ENCODE peak calls at places on chromosomes 6 and 20, in ten cellular contexts. One of them, this sample, is unnamed.

GRCh38 chr20:63346131-63347080 is 14.7 kb downstream of the CHRNA4 start:
- DNase-seq in T-helper 22 cell: no peak
- DNase-seq in EL: no peak
- DNase-seq in T-helper 2 cell: no peak
- DNase-seq in small intestine: no peak
- DNase-seq in nephron progenitor cell: no peak
- DNase-seq in foreskin fibroblast: no peak
- DNase-seq in HuH-7: no peak
- DNase-seq in C1 segment of cervical spinal cord: no peak
- DNase-seq in iris pigment epithelial cell: no peak
- DNase-seq in this sample: no peak

GRCh38 chr6:27474172-27474465 is 1.2 kb upstream of the ZNF184 start:
- DNase-seq in T-helper 22 cell: no peak
- DNase-seq in EL: no peak
- DNase-seq in T-helper 2 cell: no peak
- DNase-seq in small intestine: no peak
- DNase-seq in nephron progenitor cell: no peak
- DNase-seq in foreskin fibroblast: no peak
- DNase-seq in HuH-7: no peak
- DNase-seq in C1 segment of cervical spinal cord: no peak
- DNase-seq in iris pigment epithelial cell: no peak
- DNase-seq in this sample: no peak

GRCh38 chr20:13286600-13286999 is 65.5 kb downstream of the ISM1 start:
- DNase-seq in T-helper 22 cell: no peak
- DNase-seq in EL: no peak
- DNase-seq in T-helper 2 cell: no peak
- DNase-seq in small intestine: no peak
- DNase-seq in nephron progenitor cell: no peak
- DNase-seq in foreskin fibroblast: no peak
- DNase-seq in HuH-7: no peak
- DNase-seq in C1 segment of cervical spinal cord: no peak
- DNase-seq in iris pigment epithelial cell: no peak
- DNase-seq in this sample: no peak

GRCh38 chr6:4860387-4860786 is 84.2 kb downstream of the CDYL start:
- DNase-seq in T-helper 22 cell: no peak
- DNase-seq in EL: no peak
- DNase-seq in T-helper 2 cell: no peak
- DNase-seq in small intestine: no peak
- DNase-seq in nephron progenitor cell: no peak
- DNase-seq in foreskin fibroblast: no peak
- DNase-seq in HuH-7: no peak
- DNase-seq in C1 segment of cervical spinal cord: no peak
- DNase-seq in iris pigment epithelial cell: no peak
- DNase-seq in this sample: no peak

GRCh38 chr20:32206383-32207210 is 946 bp downstream of the PLAGL2 start:
- DNase-seq in T-helper 22 cell: no peak
- DNase-seq in EL: no peak
- DNase-seq in T-helper 2 cell: no peak
- DNase-seq in small intestine: peak
- DNase-seq in nephron progenitor cell: no peak
- DNase-seq in foreskin fibroblast: no peak
- DNase-seq in HuH-7: no peak
- DNase-seq in C1 segment of cervical spinal cord: no peak
- DNase-seq in iris pigment epithelial cell: no peak
- DNase-seq in this sample: no peak

GRCh38 chr6:100599088-100599770 is 134.5 kb upstream of the SIM1 start:
- DNase-seq in T-helper 22 cell: no peak
- DNase-seq in EL: no peak
- DNase-seq in T-helper 2 cell: no peak
- DNase-seq in small intestine: no peak
- DNase-seq in nephron progenitor cell: no peak
- DNase-seq in foreskin fibroblast: no peak
- DNase-seq in HuH-7: no peak
- DNase-seq in C1 segment of cervical spinal cord: no peak
- DNase-seq in iris pigment epithelial cell: no peak
- DNase-seq in this sample: no peak

GRCh38 chr6:44428682-44429081 is 41.2 kb downstream of the CDC5L start:
- DNase-seq in T-helper 22 cell: no peak
- DNase-seq in EL: peak
- DNase-seq in T-helper 2 cell: no peak
- DNase-seq in small intestine: no peak
- DNase-seq in nephron progenitor cell: no peak
- DNase-seq in foreskin fibroblast: peak
- DNase-seq in HuH-7: no peak
- DNase-seq in C1 segment of cervical spinal cord: no peak
- DNase-seq in iris pigment epithelial cell: no peak
- DNase-seq in this sample: no peak

GRCh38 chr6:146709036-146709622 is 110.4 kb downstream of the ADGB start:
- DNase-seq in T-helper 22 cell: no peak
- DNase-seq in EL: peak
- DNase-seq in T-helper 2 cell: no peak
- DNase-seq in small intestine: no peak
- DNase-seq in nephron progenitor cell: no peak
- DNase-seq in foreskin fibroblast: no peak
- DNase-seq in HuH-7: no peak
- DNase-seq in C1 segment of cervical spinal cord: no peak
- DNase-seq in iris pigment epithelial cell: no peak
- DNase-seq in this sample: no peak

GRCh38 chr6:116115781-116116180 is 10.2 kb downstream of the COL10A1 start:
- DNase-seq in T-helper 22 cell: no peak
- DNase-seq in EL: peak
- DNase-seq in T-helper 2 cell: no peak
- DNase-seq in small intestine: no peak
- DNase-seq in nephron progenitor cell: no peak
- DNase-seq in foreskin fibroblast: peak
- DNase-seq in HuH-7: no peak
- DNase-seq in C1 segment of cervical spinal cord: no peak
- DNase-seq in iris pigment epithelial cell: no peak
- DNase-seq in this sample: no peak

GRCh38 chr20:58698741-58699141 is 6.1 kb downstream of the NPEPL1 start:
- DNase-seq in T-helper 22 cell: no peak
- DNase-seq in EL: no peak
- DNase-seq in T-helper 2 cell: no peak
- DNase-seq in small intestine: no peak
- DNase-seq in nephron progenitor cell: no peak
- DNase-seq in foreskin fibroblast: no peak
- DNase-seq in HuH-7: no peak
- DNase-seq in C1 segment of cervical spinal cord: no peak
- DNase-seq in iris pigment epithelial cell: no peak
- DNase-seq in this sample: no peak

GRCh38 chr6:43009124-43009523 is 4.6 kb downstream of the MEA1 start:
- DNase-seq in T-helper 22 cell: no peak
- DNase-seq in EL: peak
- DNase-seq in T-helper 2 cell: no peak
- DNase-seq in small intestine: peak
- DNase-seq in nephron progenitor cell: peak
- DNase-seq in foreskin fibroblast: peak
- DNase-seq in HuH-7: peak
- DNase-seq in C1 segment of cervical spinal cord: no peak
- DNase-seq in iris pigment epithelial cell: peak
- DNase-seq in this sample: no peak

GRCh38 chr6:163679012-163679660 is 264.6 kb downstream of the QKI start:
- DNase-seq in T-helper 22 cell: no peak
- DNase-seq in EL: no peak
- DNase-seq in T-helper 2 cell: no peak
- DNase-seq in small intestine: no peak
- DNase-seq in nephron progenitor cell: no peak
- DNase-seq in foreskin fibroblast: no peak
- DNase-seq in HuH-7: no peak
- DNase-seq in C1 segment of cervical spinal cord: no peak
- DNase-seq in iris pigment epithelial cell: no peak
- DNase-seq in this sample: no peak

GRCh38 chr6:116096979-116097816 is 3.5 kb upstream of the NT5DC1 start:
- DNase-seq in T-helper 22 cell: no peak
- DNase-seq in EL: peak
- DNase-seq in T-helper 2 cell: no peak
- DNase-seq in small intestine: peak
- DNase-seq in nephron progenitor cell: no peak
- DNase-seq in foreskin fibroblast: peak
- DNase-seq in HuH-7: no peak
- DNase-seq in C1 segment of cervical spinal cord: no peak
- DNase-seq in iris pigment epithelial cell: peak
- DNase-seq in this sample: no peak

GRCh38 chr6:44339301-44339700 is 3.1 kb upstream of the SPATS1 start:
- DNase-seq in T-helper 22 cell: no peak
- DNase-seq in EL: no peak
- DNase-seq in T-helper 2 cell: no peak
- DNase-seq in small intestine: no peak
- DNase-seq in nephron progenitor cell: no peak
- DNase-seq in foreskin fibroblast: no peak
- DNase-seq in HuH-7: no peak
- DNase-seq in C1 segment of cervical spinal cord: no peak
- DNase-seq in iris pigment epithelial cell: no peak
- DNase-seq in this sample: no peak

GRCh38 chr6:120764312-120764711 is 570.0 kb downstream of the TBC1D32 start:
- DNase-seq in T-helper 22 cell: no peak
- DNase-seq in EL: no peak
- DNase-seq in T-helper 2 cell: no peak
- DNase-seq in small intestine: no peak
- DNase-seq in nephron progenitor cell: no peak
- DNase-seq in foreskin fibroblast: no peak
- DNase-seq in HuH-7: no peak
- DNase-seq in C1 segment of cervical spinal cord: no peak
- DNase-seq in iris pigment epithelial cell: no peak
- DNase-seq in this sample: no peak

GRCh38 chr6:42100029-42100901 is 42.2 kb downstream of the C6orf132 start:
- DNase-seq in T-helper 22 cell: no peak
- DNase-seq in EL: peak
- DNase-seq in T-helper 2 cell: no peak
- DNase-seq in small intestine: peak
- DNase-seq in nephron progenitor cell: no peak
- DNase-seq in foreskin fibroblast: peak
- DNase-seq in HuH-7: no peak
- DNase-seq in C1 segment of cervical spinal cord: no peak
- DNase-seq in iris pigment epithelial cell: peak
- DNase-seq in this sample: no peak

GRCh38 chr6:107626645-107627044 is 136.7 kb downstream of the SOBP start:
- DNase-seq in T-helper 22 cell: no peak
- DNase-seq in EL: no peak
- DNase-seq in T-helper 2 cell: no peak
- DNase-seq in small intestine: no peak
- DNase-seq in nephron progenitor cell: no peak
- DNase-seq in foreskin fibroblast: no peak
- DNase-seq in HuH-7: no peak
- DNase-seq in C1 segment of cervical spinal cord: no peak
- DNase-seq in iris pigment epithelial cell: no peak
- DNase-seq in this sample: no peak

GRCh38 chr20:50838707-50839385 is 44.0 kb downstream of the BCAS4 start:
- DNase-seq in T-helper 22 cell: no peak
- DNase-seq in EL: no peak
- DNase-seq in T-helper 2 cell: no peak
- DNase-seq in small intestine: no peak
- DNase-seq in nephron progenitor cell: no peak
- DNase-seq in foreskin fibroblast: no peak
- DNase-seq in HuH-7: no peak
- DNase-seq in C1 segment of cervical spinal cord: no peak
- DNase-seq in iris pigment epithelial cell: no peak
- DNase-seq in this sample: no peak

GRCh38 chr6:26550250-26550993 is 12.3 kb downstream of the HMGN4 start:
- DNase-seq in T-helper 22 cell: peak
- DNase-seq in EL: peak
- DNase-seq in T-helper 2 cell: peak
- DNase-seq in small intestine: peak
- DNase-seq in nephron progenitor cell: peak
- DNase-seq in foreskin fibroblast: peak
- DNase-seq in HuH-7: no peak
- DNase-seq in C1 segment of cervical spinal cord: no peak
- DNase-seq in iris pigment epithelial cell: peak
- DNase-seq in this sample: peak

GRCh38 chr6:4776493-4776966 is 326 bp downstream of the CDYL start:
- DNase-seq in T-helper 22 cell: peak
- DNase-seq in EL: no peak
- DNase-seq in T-helper 2 cell: peak
- DNase-seq in small intestine: peak
- DNase-seq in nephron progenitor cell: peak
- DNase-seq in foreskin fibroblast: no peak
- DNase-seq in HuH-7: no peak
- DNase-seq in C1 segment of cervical spinal cord: no peak
- DNase-seq in iris pigment epithelial cell: peak
- DNase-seq in this sample: peak

GRCh38 chr20:52731086-52731485 is 241.1 kb upstream of the TSHZ2 start:
- DNase-seq in T-helper 22 cell: no peak
- DNase-seq in EL: no peak
- DNase-seq in T-helper 2 cell: no peak
- DNase-seq in small intestine: no peak
- DNase-seq in nephron progenitor cell: no peak
- DNase-seq in foreskin fibroblast: no peak
- DNase-seq in HuH-7: no peak
- DNase-seq in C1 segment of cervical spinal cord: no peak
- DNase-seq in iris pigment epithelial cell: no peak
- DNase-seq in this sample: no peak

GRCh38 chr6:5125152-5126006 is 40.2 kb downstream of the PPP1R3G start:
- DNase-seq in T-helper 22 cell: no peak
- DNase-seq in EL: peak
- DNase-seq in T-helper 2 cell: no peak
- DNase-seq in small intestine: no peak
- DNase-seq in nephron progenitor cell: no peak
- DNase-seq in foreskin fibroblast: peak
- DNase-seq in HuH-7: no peak
- DNase-seq in C1 segment of cervical spinal cord: no peak
- DNase-seq in iris pigment epithelial cell: peak
- DNase-seq in this sample: no peak

GRCh38 chr6:163180874-163181541 is 233.5 kb upstream of the QKI start:
- DNase-seq in T-helper 22 cell: no peak
- DNase-seq in EL: peak
- DNase-seq in T-helper 2 cell: no peak
- DNase-seq in small intestine: no peak
- DNase-seq in nephron progenitor cell: peak
- DNase-seq in foreskin fibroblast: peak
- DNase-seq in HuH-7: peak
- DNase-seq in C1 segment of cervical spinal cord: peak
- DNase-seq in iris pigment epithelial cell: peak
- DNase-seq in this sample: no peak

GRCh38 chr6:89221971-89222887 is 5.1 kb upstream of the GABRR1 start:
- DNase-seq in T-helper 22 cell: no peak
- DNase-seq in EL: no peak
- DNase-seq in T-helper 2 cell: no peak
- DNase-seq in small intestine: no peak
- DNase-seq in nephron progenitor cell: no peak
- DNase-seq in foreskin fibroblast: peak
- DNase-seq in HuH-7: no peak
- DNase-seq in C1 segment of cervical spinal cord: no peak
- DNase-seq in iris pigment epithelial cell: peak
- DNase-seq in this sample: no peak

GRCh38 chr20:4956200-4956810 is 45.0 kb downstream of the SLC23A2 start:
- DNase-seq in T-helper 22 cell: no peak
- DNase-seq in EL: peak
- DNase-seq in T-helper 2 cell: no peak
- DNase-seq in small intestine: peak
- DNase-seq in nephron progenitor cell: no peak
- DNase-seq in foreskin fibroblast: peak
- DNase-seq in HuH-7: no peak
- DNase-seq in C1 segment of cervical spinal cord: no peak
- DNase-seq in iris pigment epithelial cell: peak
- DNase-seq in this sample: no peak

GRCh38 chr20:49982346-49983122 is at the start of gene SNAI1:
- DNase-seq in T-helper 22 cell: peak
- DNase-seq in EL: peak
- DNase-seq in T-helper 2 cell: peak
- DNase-seq in small intestine: peak
- DNase-seq in nephron progenitor cell: peak
- DNase-seq in foreskin fibroblast: peak
- DNase-seq in HuH-7: peak
- DNase-seq in C1 segment of cervical spinal cord: peak
- DNase-seq in iris pigment epithelial cell: peak
- DNase-seq in this sample: peak

GRCh38 chr6:80517525-80517924 is 411.1 kb downstream of the BCKDHB start:
- DNase-seq in T-helper 22 cell: no peak
- DNase-seq in EL: no peak
- DNase-seq in T-helper 2 cell: no peak
- DNase-seq in small intestine: no peak
- DNase-seq in nephron progenitor cell: no peak
- DNase-seq in foreskin fibroblast: no peak
- DNase-seq in HuH-7: no peak
- DNase-seq in C1 segment of cervical spinal cord: no peak
- DNase-seq in iris pigment epithelial cell: no peak
- DNase-seq in this sample: no peak

This sample was measured in T-helper 9 cell.